ENCODE peak calls at places on chromosomes 1 and 21, in four cellular contexts. One of them, this sample, is unnamed.

GRCh38 chr1:156383023-156383422 is 14.0 kb downstream of the RHBG start:
- DNase-seq in A549: peak
- DNase-seq in HepG2: peak
- DNase-seq in SK-N-SH: peak
- DNase-seq in this sample: no peak

GRCh38 chr1:113941245-113941559 is 12.1 kb downstream of the HIPK1 start:
- DNase-seq in A549: no peak
- DNase-seq in HepG2: no peak
- DNase-seq in SK-N-SH: no peak
- DNase-seq in this sample: no peak

GRCh38 chr1:165842363-165843129 is 15.1 kb downstream of the UCK2 start:
- DNase-seq in A549: no peak
- DNase-seq in HepG2: no peak
- DNase-seq in SK-N-SH: no peak
- DNase-seq in this sample: no peak

GRCh38 chr1:119359730-119360129 is 8.9 kb upstream of the HAO2 start:
- DNase-seq in A549: no peak
- DNase-seq in HepG2: no peak
- DNase-seq in SK-N-SH: no peak
- DNase-seq in this sample: no peak

GRCh38 chr1:205319081-205320018 is 2.2 kb downstream of the NUAK2 start:
- DNase-seq in A549: no peak
- DNase-seq in HepG2: peak
- DNase-seq in SK-N-SH: no peak
- DNase-seq in this sample: no peak

GRCh38 chr1:33383974-33384767 is 46.7 kb downstream of the PHC2 start:
- DNase-seq in A549: no peak
- DNase-seq in HepG2: no peak
- DNase-seq in SK-N-SH: no peak
- DNase-seq in this sample: no peak

GRCh38 chr1:36083635-36084501 is at the start of gene TEKT2:
- DNase-seq in A549: no peak
- DNase-seq in HepG2: no peak
- DNase-seq in SK-N-SH: peak
- DNase-seq in this sample: no peak

GRCh38 chr1:28296401-28297220 is 32.2 kb upstream of the MED18 start:
- DNase-seq in A549: no peak
- DNase-seq in HepG2: peak
- DNase-seq in SK-N-SH: no peak
- DNase-seq in this sample: no peak

GRCh38 chr1:234756066-234756783 is 146.2 kb upstream of the IRF2BP2 start:
- DNase-seq in A549: no peak
- DNase-seq in HepG2: no peak
- DNase-seq in SK-N-SH: no peak
- DNase-seq in this sample: no peak

GRCh38 chr1:9225411-9225785 is 9.2 kb upstream of the H6PD start:
- DNase-seq in A549: no peak
- DNase-seq in HepG2: no peak
- DNase-seq in SK-N-SH: no peak
- DNase-seq in this sample: no peak

GRCh38 chr21:43262427-43262826 is 93.6 kb downstream of the CRYAA start:
- DNase-seq in A549: no peak
- DNase-seq in HepG2: no peak
- DNase-seq in SK-N-SH: no peak
- DNase-seq in this sample: no peak
- TF ChIP-seq PBX3 in A549: no peak
- TF ChIP-seq PBX3 in HepG2: no peak
- TF ChIP-seq PBX3 in SK-N-SH: no peak
- TF ChIP-seq PBX3 in this sample: no peak

GRCh38 chr21:18499761-18500376 is 96.3 kb upstream of the TMPRSS15 start:
- DNase-seq in A549: no peak
- DNase-seq in HepG2: peak
- DNase-seq in SK-N-SH: peak
- DNase-seq in this sample: no peak
- TF ChIP-seq PBX3 in A549: no peak
- TF ChIP-seq PBX3 in HepG2: no peak
- TF ChIP-seq PBX3 in SK-N-SH: no peak
- TF ChIP-seq PBX3 in this sample: no peak

DNA sequence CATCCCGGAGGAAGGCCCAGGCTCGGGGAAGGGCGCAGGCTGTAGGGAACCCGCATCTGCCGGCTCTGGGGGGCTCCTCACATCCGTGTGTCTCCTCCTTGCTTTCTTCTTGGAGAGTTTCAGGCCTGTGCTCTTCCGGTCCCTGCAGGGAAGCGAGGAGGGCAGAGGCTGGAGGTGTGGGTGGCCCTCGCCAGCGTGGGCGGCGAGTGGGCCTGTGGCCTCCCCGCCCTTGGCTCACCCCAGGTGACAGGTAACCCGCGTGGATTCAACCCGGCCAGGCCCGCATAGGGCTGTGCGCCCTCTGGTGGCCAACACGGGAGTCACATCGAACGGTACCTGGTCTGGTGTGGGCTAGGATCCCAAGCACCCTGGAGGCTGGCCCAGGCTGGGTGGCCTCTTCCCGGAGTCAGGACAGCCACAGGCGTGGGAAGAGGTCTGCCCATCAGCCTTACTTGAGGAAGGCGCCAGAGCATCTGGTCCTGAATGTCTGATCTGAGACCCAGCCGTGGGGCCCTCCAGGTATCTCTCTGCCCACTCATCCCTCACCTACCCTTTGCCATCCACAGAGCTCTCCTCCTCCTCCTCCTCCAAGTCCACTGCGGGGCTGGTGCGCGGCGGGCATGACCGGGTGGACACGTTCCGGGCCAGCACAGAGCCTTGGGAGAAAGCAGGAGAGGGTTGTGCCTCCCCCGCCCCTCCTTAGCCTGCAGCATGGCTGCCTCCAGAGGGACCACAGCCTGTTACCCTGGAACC is 9.6 kb upstream of the TNFRSF25 start:
- DNase-seq in A549: peak
- DNase-seq in HepG2: no peak
- DNase-seq in SK-N-SH: peak
- DNase-seq in this sample: no peak
- TF ChIP-seq PBX3 in A549: no peak
- TF ChIP-seq PBX3 in HepG2: no peak
- TF ChIP-seq PBX3 in SK-N-SH: no peak
- TF ChIP-seq PBX3 in this sample: no peak

GRCh38 chr1:222387020-222387816 is 160.7 kb downstream of the HHIPL2 start:
- DNase-seq in A549: no peak
- DNase-seq in HepG2: peak
- DNase-seq in SK-N-SH: peak
- DNase-seq in this sample: no peak

GRCh38 chr1:222385262-222385661 is 162.6 kb downstream of the HHIPL2 start:
- DNase-seq in A549: no peak
- DNase-seq in HepG2: no peak
- DNase-seq in SK-N-SH: no peak
- DNase-seq in this sample: no peak

GRCh38 chr1:222384536-222384935 is 163.4 kb downstream of the HHIPL2 start:
- DNase-seq in A549: no peak
- DNase-seq in HepG2: no peak
- DNase-seq in SK-N-SH: no peak
- DNase-seq in this sample: no peak

GRCh38 chr1:222382171-222382570 is 165.7 kb downstream of the HHIPL2 start:
- DNase-seq in A549: no peak
- DNase-seq in HepG2: no peak
- DNase-seq in SK-N-SH: no peak
- DNase-seq in this sample: no peak

DNA sequence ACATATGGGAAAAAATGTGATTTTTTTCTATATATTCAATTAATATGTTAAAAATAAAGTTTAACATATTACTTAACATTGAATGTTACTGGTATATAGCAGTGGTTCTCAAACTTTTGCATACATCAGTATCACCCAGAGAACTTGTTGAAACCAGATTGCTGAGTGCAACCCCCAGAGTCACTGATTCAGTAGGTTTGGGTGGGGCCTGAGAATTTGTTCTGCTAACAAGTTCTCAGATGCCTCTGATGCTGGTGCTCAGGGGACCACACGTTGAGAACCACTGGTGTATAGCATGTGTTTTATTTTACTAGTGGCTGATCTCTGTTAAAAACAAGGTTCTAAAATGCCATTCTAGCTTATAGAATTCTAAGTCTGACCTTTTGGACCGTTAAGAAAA is 161.9 kb downstream of the HHIPL2 start:
- DNase-seq in A549: no peak
- DNase-seq in HepG2: no peak
- DNase-seq in SK-N-SH: no peak
- DNase-seq in this sample: no peak
- TF ChIP-seq PBX3 in A549: no peak
- TF ChIP-seq PBX3 in HepG2: no peak
- TF ChIP-seq PBX3 in SK-N-SH: no peak
- TF ChIP-seq PBX3 in this sample: no peak

GRCh38 chr21:46393451-46393940 is 65.2 kb upstream of the DIP2A start:
- DNase-seq in A549: no peak
- DNase-seq in HepG2: peak
- DNase-seq in SK-N-SH: no peak
- DNase-seq in this sample: no peak

GRCh38 chr21:46394819-46395152 is 63.9 kb upstream of the DIP2A start:
- DNase-seq in A549: no peak
- DNase-seq in HepG2: no peak
- DNase-seq in SK-N-SH: peak
- DNase-seq in this sample: no peak

GRCh38 chr21:46393941-46394818 is 64.5 kb upstream of the DIP2A start:
- DNase-seq in A549: no peak
- DNase-seq in HepG2: peak
- DNase-seq in SK-N-SH: peak
- DNase-seq in this sample: no peak

GRCh38 chr21:46391773-46392172 is 66.9 kb upstream of the DIP2A start:
- DNase-seq in A549: no peak
- DNase-seq in HepG2: no peak
- DNase-seq in SK-N-SH: no peak
- DNase-seq in this sample: no peak

GRCh38 chr21:46392921-46393320 is 65.8 kb upstream of the DIP2A start:
- DNase-seq in A549: no peak
- DNase-seq in HepG2: no peak
- DNase-seq in SK-N-SH: no peak
- DNase-seq in this sample: no peak
- TF ChIP-seq PBX3 in A549: no peak
- TF ChIP-seq PBX3 in HepG2: no peak
- TF ChIP-seq PBX3 in SK-N-SH: no peak
- TF ChIP-seq PBX3 in this sample: no peak